ENCODE peak calls at places on chromosomes 4 and X, in eight cellular contexts. One of them, this sample, is unnamed.

GRCh38 chrX:118823263-118824172 is at the start of gene ZCCHC12:
- DNase-seq in esophagus squamous epithelium: no peak
- DNase-seq in activated T-helper 2 cell treated with anti-CD3 and anti-CD28 coated beads, Interferon-gamma antibody, Interleukin-2, Interleukin-4, amounts not matched to agents 10 μg/mL and 5 μg/mL and 100 μg/mL, durations not matched to agents 14 hours and 24 hours and 36 hours: no peak
- DNase-seq in cardiac muscle cell: peak; percentile 87
- DNase-seq in heart left ventricle: no peak
- DNase-seq in K562: peak; percentile 77
- DNase-seq in astrocyte of the spinal cord: peak; percentile 59
- DNase-seq in NCI-H146: peak; percentile 86
- DNase-seq in this sample: no peak

GRCh38 chr4:78902313-78902712 is 36.9 kb downstream of the PAQR3 start:
- DNase-seq in esophagus squamous epithelium: no peak
- DNase-seq in activated T-helper 2 cell treated with anti-CD3 and anti-CD28 coated beads, Interferon-gamma antibody, Interleukin-2, Interleukin-4, amounts not matched to agents 10 μg/mL and 5 μg/mL and 100 μg/mL, durations not matched to agents 14 hours and 24 hours and 36 hours: no peak
- DNase-seq in cardiac muscle cell: no peak
- DNase-seq in heart left ventricle: no peak
- DNase-seq in K562: no peak
- DNase-seq in astrocyte of the spinal cord: no peak
- DNase-seq in NCI-H146: no peak
- DNase-seq in this sample: no peak

GRCh38 chr4:88779431-88779830 is 81.8 kb upstream of the NAP1L5 start:
- DNase-seq in esophagus squamous epithelium: no peak
- DNase-seq in activated T-helper 2 cell treated with anti-CD3 and anti-CD28 coated beads, Interferon-gamma antibody, Interleukin-2, Interleukin-4, amounts not matched to agents 10 μg/mL and 5 μg/mL and 100 μg/mL, durations not matched to agents 14 hours and 24 hours and 36 hours: no peak
- DNase-seq in cardiac muscle cell: no peak
- DNase-seq in heart left ventricle: no peak
- DNase-seq in K562: no peak
- DNase-seq in astrocyte of the spinal cord: peak; percentile 73
- DNase-seq in NCI-H146: no peak
- DNase-seq in this sample: no peak

GRCh38 chr4:112082954-112083586 is 62.2 kb upstream of the FAM241A start:
- DNase-seq in esophagus squamous epithelium: no peak
- DNase-seq in activated T-helper 2 cell treated with anti-CD3 and anti-CD28 coated beads, Interferon-gamma antibody, Interleukin-2, Interleukin-4, amounts not matched to agents 10 μg/mL and 5 μg/mL and 100 μg/mL, durations not matched to agents 14 hours and 24 hours and 36 hours: no peak
- DNase-seq in cardiac muscle cell: no peak
- DNase-seq in heart left ventricle: no peak
- DNase-seq in K562: no peak
- DNase-seq in astrocyte of the spinal cord: peak; percentile 75
- DNase-seq in NCI-H146: no peak
- DNase-seq in this sample: no peak

GRCh38 chr4:159764343-159764952 is 661.6 kb downstream of the RAPGEF2 start:
- DNase-seq in esophagus squamous epithelium: no peak
- DNase-seq in activated T-helper 2 cell treated with anti-CD3 and anti-CD28 coated beads, Interferon-gamma antibody, Interleukin-2, Interleukin-4, amounts not matched to agents 10 μg/mL and 5 μg/mL and 100 μg/mL, durations not matched to agents 14 hours and 24 hours and 36 hours: no peak
- DNase-seq in cardiac muscle cell: peak; percentile 68
- DNase-seq in heart left ventricle: no peak
- DNase-seq in K562: peak; percentile 8
- DNase-seq in astrocyte of the spinal cord: peak; percentile 85
- DNase-seq in NCI-H146: peak; percentile 12
- DNase-seq in this sample: no peak

GRCh38 chr4:83115000-83115399 is 471 bp upstream of the PLAC8 start:
- DNase-seq in esophagus squamous epithelium: no peak
- DNase-seq in activated T-helper 2 cell treated with anti-CD3 and anti-CD28 coated beads, Interferon-gamma antibody, Interleukin-2, Interleukin-4, amounts not matched to agents 10 μg/mL and 5 μg/mL and 100 μg/mL, durations not matched to agents 14 hours and 24 hours and 36 hours: no peak
- DNase-seq in cardiac muscle cell: no peak
- DNase-seq in heart left ventricle: no peak
- DNase-seq in K562: no peak
- DNase-seq in astrocyte of the spinal cord: peak; percentile 38
- DNase-seq in NCI-H146: no peak
- DNase-seq in this sample: no peak

GRCh38 chr4:2090642-2091041 is 31.5 kb downstream of the NAT8L start:
- DNase-seq in esophagus squamous epithelium: no peak
- DNase-seq in activated T-helper 2 cell treated with anti-CD3 and anti-CD28 coated beads, Interferon-gamma antibody, Interleukin-2, Interleukin-4, amounts not matched to agents 10 μg/mL and 5 μg/mL and 100 μg/mL, durations not matched to agents 14 hours and 24 hours and 36 hours: no peak
- DNase-seq in cardiac muscle cell: peak; percentile 33
- DNase-seq in heart left ventricle: no peak
- DNase-seq in K562: no peak
- DNase-seq in astrocyte of the spinal cord: no peak
- DNase-seq in NCI-H146: no peak
- DNase-seq in this sample: no peak

GRCh38 chr4:64248151-64248550 is 161.1 kb downstream of the TECRL start:
- DNase-seq in esophagus squamous epithelium: no peak
- DNase-seq in activated T-helper 2 cell treated with anti-CD3 and anti-CD28 coated beads, Interferon-gamma antibody, Interleukin-2, Interleukin-4, amounts not matched to agents 10 μg/mL and 5 μg/mL and 100 μg/mL, durations not matched to agents 14 hours and 24 hours and 36 hours: no peak
- DNase-seq in cardiac muscle cell: no peak
- DNase-seq in heart left ventricle: no peak
- DNase-seq in K562: no peak
- DNase-seq in astrocyte of the spinal cord: no peak
- DNase-seq in NCI-H146: no peak
- DNase-seq in this sample: no peak

GRCh38 chr4:158821228-158822009 is 52.6 kb downstream of the FNIP2 start:
- DNase-seq in esophagus squamous epithelium: no peak
- DNase-seq in activated T-helper 2 cell treated with anti-CD3 and anti-CD28 coated beads, Interferon-gamma antibody, Interleukin-2, Interleukin-4, amounts not matched to agents 10 μg/mL and 5 μg/mL and 100 μg/mL, durations not matched to agents 14 hours and 24 hours and 36 hours: no peak
- DNase-seq in cardiac muscle cell: no peak
- DNase-seq in heart left ventricle: no peak
- DNase-seq in K562: no peak
- DNase-seq in astrocyte of the spinal cord: peak; percentile 22
- DNase-seq in NCI-H146: no peak
- DNase-seq in this sample: no peak

GRCh38 chr4:86788826-86789225 is 60.4 kb downstream of the SLC10A6 start:
- DNase-seq in esophagus squamous epithelium: no peak
- DNase-seq in activated T-helper 2 cell treated with anti-CD3 and anti-CD28 coated beads, Interferon-gamma antibody, Interleukin-2, Interleukin-4, amounts not matched to agents 10 μg/mL and 5 μg/mL and 100 μg/mL, durations not matched to agents 14 hours and 24 hours and 36 hours: no peak
- DNase-seq in cardiac muscle cell: no peak
- DNase-seq in heart left ventricle: no peak
- DNase-seq in K562: no peak
- DNase-seq in astrocyte of the spinal cord: no peak
- DNase-seq in NCI-H146: no peak
- DNase-seq in this sample: no peak

GRCh38 chrX:113392355-113392754 is 551.7 kb upstream of the AMOT start:
- DNase-seq in esophagus squamous epithelium: no peak
- DNase-seq in activated T-helper 2 cell treated with anti-CD3 and anti-CD28 coated beads, Interferon-gamma antibody, Interleukin-2, Interleukin-4, amounts not matched to agents 10 μg/mL and 5 μg/mL and 100 μg/mL, durations not matched to agents 14 hours and 24 hours and 36 hours: no peak
- DNase-seq in cardiac muscle cell: no peak
- DNase-seq in heart left ventricle: no peak
- DNase-seq in K562: no peak
- DNase-seq in astrocyte of the spinal cord: no peak
- DNase-seq in NCI-H146: no peak
- DNase-seq in this sample: no peak

GRCh38 chr4:2982012-2982411 is 18.6 kb downstream of the GRK4 start:
- DNase-seq in esophagus squamous epithelium: no peak
- DNase-seq in activated T-helper 2 cell treated with anti-CD3 and anti-CD28 coated beads, Interferon-gamma antibody, Interleukin-2, Interleukin-4, amounts not matched to agents 10 μg/mL and 5 μg/mL and 100 μg/mL, durations not matched to agents 14 hours and 24 hours and 36 hours: no peak
- DNase-seq in cardiac muscle cell: no peak
- DNase-seq in heart left ventricle: no peak
- DNase-seq in K562: no peak
- DNase-seq in astrocyte of the spinal cord: no peak
- DNase-seq in NCI-H146: no peak
- DNase-seq in this sample: no peak

GRCh38 chr4:2929469-2929868 is 33.7 kb downstream of the NOP14 start:
- DNase-seq in esophagus squamous epithelium: no peak
- DNase-seq in activated T-helper 2 cell treated with anti-CD3 and anti-CD28 coated beads, Interferon-gamma antibody, Interleukin-2, Interleukin-4, amounts not matched to agents 10 μg/mL and 5 μg/mL and 100 μg/mL, durations not matched to agents 14 hours and 24 hours and 36 hours: no peak
- DNase-seq in cardiac muscle cell: no peak
- DNase-seq in heart left ventricle: no peak
- DNase-seq in K562: no peak
- DNase-seq in astrocyte of the spinal cord: no peak
- DNase-seq in NCI-H146: no peak
- DNase-seq in this sample: no peak

GRCh38 chrX:23334871-23335599 is 386 bp downstream of the PTCHD1 start:
- DNase-seq in esophagus squamous epithelium: no peak
- DNase-seq in activated T-helper 2 cell treated with anti-CD3 and anti-CD28 coated beads, Interferon-gamma antibody, Interleukin-2, Interleukin-4, amounts not matched to agents 10 μg/mL and 5 μg/mL and 100 μg/mL, durations not matched to agents 14 hours and 24 hours and 36 hours: no peak
- DNase-seq in cardiac muscle cell: peak; percentile 41
- DNase-seq in heart left ventricle: no peak
- DNase-seq in K562: no peak
- DNase-seq in astrocyte of the spinal cord: no peak
- DNase-seq in NCI-H146: peak; percentile 37
- DNase-seq in this sample: no peak

GRCh38 chr4:1154523-1155182 is 17.7 kb downstream of the SPON2 start:
- DNase-seq in esophagus squamous epithelium: no peak
- DNase-seq in activated T-helper 2 cell treated with anti-CD3 and anti-CD28 coated beads, Interferon-gamma antibody, Interleukin-2, Interleukin-4, amounts not matched to agents 10 μg/mL and 5 μg/mL and 100 μg/mL, durations not matched to agents 14 hours and 24 hours and 36 hours: no peak
- DNase-seq in cardiac muscle cell: no peak
- DNase-seq in heart left ventricle: no peak
- DNase-seq in K562: no peak
- DNase-seq in astrocyte of the spinal cord: no peak
- DNase-seq in NCI-H146: no peak
- DNase-seq in this sample: no peak

GRCh38 chrX:11480626-11481025 is 185.1 kb downstream of the ARHGAP6 start:
- DNase-seq in esophagus squamous epithelium: no peak
- DNase-seq in activated T-helper 2 cell treated with anti-CD3 and anti-CD28 coated beads, Interferon-gamma antibody, Interleukin-2, Interleukin-4, amounts not matched to agents 10 μg/mL and 5 μg/mL and 100 μg/mL, durations not matched to agents 14 hours and 24 hours and 36 hours: no peak
- DNase-seq in cardiac muscle cell: no peak
- DNase-seq in heart left ventricle: no peak
- DNase-seq in K562: peak; percentile 47
- DNase-seq in astrocyte of the spinal cord: peak; percentile 52
- DNase-seq in NCI-H146: no peak
- DNase-seq in this sample: no peak

GRCh38 chr4:85459736-85460135 is 15.2 kb upstream of the ARHGAP24 start:
- DNase-seq in esophagus squamous epithelium: no peak
- DNase-seq in activated T-helper 2 cell treated with anti-CD3 and anti-CD28 coated beads, Interferon-gamma antibody, Interleukin-2, Interleukin-4, amounts not matched to agents 10 μg/mL and 5 μg/mL and 100 μg/mL, durations not matched to agents 14 hours and 24 hours and 36 hours: no peak
- DNase-seq in cardiac muscle cell: no peak
- DNase-seq in heart left ventricle: no peak
- DNase-seq in K562: no peak
- DNase-seq in astrocyte of the spinal cord: no peak
- DNase-seq in NCI-H146: no peak
- DNase-seq in this sample: no peak

GRCh38 chr4:6269651-6270511 is at the start of gene WFS1:
- DNase-seq in esophagus squamous epithelium: peak; percentile 89
- DNase-seq in activated T-helper 2 cell treated with anti-CD3 and anti-CD28 coated beads, Interferon-gamma antibody, Interleukin-2, Interleukin-4, amounts not matched to agents 10 μg/mL and 5 μg/mL and 100 μg/mL, durations not matched to agents 14 hours and 24 hours and 36 hours: peak; percentile 96
- DNase-seq in cardiac muscle cell: peak; percentile 98
- DNase-seq in heart left ventricle: peak; percentile 99
- DNase-seq in K562: peak; percentile 91
- DNase-seq in astrocyte of the spinal cord: peak; percentile 99
- DNase-seq in NCI-H146: peak; percentile 97
- DNase-seq in this sample: peak; percentile 99

GRCh38 chrX:72180539-72180938 is 1.0 kb upstream of the PIN4 start:
- DNase-seq in esophagus squamous epithelium: no peak
- DNase-seq in activated T-helper 2 cell treated with anti-CD3 and anti-CD28 coated beads, Interferon-gamma antibody, Interleukin-2, Interleukin-4, amounts not matched to agents 10 μg/mL and 5 μg/mL and 100 μg/mL, durations not matched to agents 14 hours and 24 hours and 36 hours: no peak
- DNase-seq in cardiac muscle cell: no peak
- DNase-seq in heart left ventricle: no peak
- DNase-seq in K562: peak; percentile 3
- DNase-seq in astrocyte of the spinal cord: no peak
- DNase-seq in NCI-H146: no peak
- DNase-seq in this sample: no peak

GRCh38 chr4:147118523-147118922 is 172.9 kb upstream of the TTC29 start:
- DNase-seq in esophagus squamous epithelium: no peak
- DNase-seq in activated T-helper 2 cell treated with anti-CD3 and anti-CD28 coated beads, Interferon-gamma antibody, Interleukin-2, Interleukin-4, amounts not matched to agents 10 μg/mL and 5 μg/mL and 100 μg/mL, durations not matched to agents 14 hours and 24 hours and 36 hours: no peak
- DNase-seq in cardiac muscle cell: no peak
- DNase-seq in heart left ventricle: no peak
- DNase-seq in K562: no peak
- DNase-seq in astrocyte of the spinal cord: peak; percentile 79
- DNase-seq in NCI-H146: no peak
- DNase-seq in this sample: peak; percentile 53

GRCh38 chr4:80265571-80266266 is 745 bp upstream of the FGF5 start:
- DNase-seq in esophagus squamous epithelium: no peak
- DNase-seq in activated T-helper 2 cell treated with anti-CD3 and anti-CD28 coated beads, Interferon-gamma antibody, Interleukin-2, Interleukin-4, amounts not matched to agents 10 μg/mL and 5 μg/mL and 100 μg/mL, durations not matched to agents 14 hours and 24 hours and 36 hours: no peak
- DNase-seq in cardiac muscle cell: peak; percentile 33
- DNase-seq in heart left ventricle: no peak
- DNase-seq in K562: peak; percentile 55
- DNase-seq in astrocyte of the spinal cord: peak; percentile 82
- DNase-seq in NCI-H146: peak; percentile 72
- DNase-seq in this sample: no peak

GRCh38 chrX:103531002-103531401 is 11.7 kb upstream of the RAB40A start:
- DNase-seq in esophagus squamous epithelium: no peak
- DNase-seq in activated T-helper 2 cell treated with anti-CD3 and anti-CD28 coated beads, Interferon-gamma antibody, Interleukin-2, Interleukin-4, amounts not matched to agents 10 μg/mL and 5 μg/mL and 100 μg/mL, durations not matched to agents 14 hours and 24 hours and 36 hours: no peak
- DNase-seq in cardiac muscle cell: no peak
- DNase-seq in heart left ventricle: no peak
- DNase-seq in K562: no peak
- DNase-seq in astrocyte of the spinal cord: peak; percentile 85
- DNase-seq in NCI-H146: no peak
- DNase-seq in this sample: no peak

GRCh38 chr4:55078987-55079386 is 46.4 kb downstream of the KDR start:
- DNase-seq in esophagus squamous epithelium: no peak
- DNase-seq in activated T-helper 2 cell treated with anti-CD3 and anti-CD28 coated beads, Interferon-gamma antibody, Interleukin-2, Interleukin-4, amounts not matched to agents 10 μg/mL and 5 μg/mL and 100 μg/mL, durations not matched to agents 14 hours and 24 hours and 36 hours: no peak
- DNase-seq in cardiac muscle cell: no peak
- DNase-seq in heart left ventricle: peak; percentile 73
- DNase-seq in K562: no peak
- DNase-seq in astrocyte of the spinal cord: peak; percentile 97
- DNase-seq in NCI-H146: no peak
- DNase-seq in this sample: no peak

GRCh38 chr4:1667273-1667672 is 16.8 kb downstream of the FAM53A start:
- DNase-seq in esophagus squamous epithelium: no peak
- DNase-seq in activated T-helper 2 cell treated with anti-CD3 and anti-CD28 coated beads, Interferon-gamma antibody, Interleukin-2, Interleukin-4, amounts not matched to agents 10 μg/mL and 5 μg/mL and 100 μg/mL, durations not matched to agents 14 hours and 24 hours and 36 hours: no peak
- DNase-seq in cardiac muscle cell: no peak
- DNase-seq in heart left ventricle: no peak
- DNase-seq in K562: no peak
- DNase-seq in astrocyte of the spinal cord: no peak
- DNase-seq in NCI-H146: no peak
- DNase-seq in this sample: no peak

GRCh38 chr4:81030617-81031388 is at the start of gene BMP3:
- DNase-seq in esophagus squamous epithelium: no peak
- DNase-seq in activated T-helper 2 cell treated with anti-CD3 and anti-CD28 coated beads, Interferon-gamma antibody, Interleukin-2, Interleukin-4, amounts not matched to agents 10 μg/mL and 5 μg/mL and 100 μg/mL, durations not matched to agents 14 hours and 24 hours and 36 hours: no peak
- DNase-seq in cardiac muscle cell: peak; percentile 50
- DNase-seq in heart left ventricle: peak; percentile 59
- DNase-seq in K562: no peak
- DNase-seq in astrocyte of the spinal cord: peak; percentile 42
- DNase-seq in NCI-H146: peak; percentile 79
- DNase-seq in this sample: peak; percentile 73